ENCODE peak calls at places on chromosomes 16 and 17, in five cellular contexts. Z is left ventricle myocardium inferior, I is ovary, P is endothelial cell of umbilical vein, W is GM12878. G is an unnamed sample.
A peak's percentile ranks its signal among the peaks of the same experiment; 100 is the strongest.

GRCh38 chr16:67871256-67871655 is 1.6 kb upstream of the EDC4 start:
- DNase-seq in W (no peak), P (no peak), I (no peak), Z (no peak), G (no peak)

GRCh38 chr17:64190468-64190867 is 60.5 kb upstream of the ERN1 start:
- DNase-seq in Z (no peak), I (no peak), P (no peak), W (no peak), G (no peak)

GRCh38 chr16:69469807-69470561 is 45.6 kb downstream of the CYB5B start:
- DNase-seq in I (no peak), P (peak; percentile 43), Z (no peak), W (peak; percentile 90), G (no peak)

GRCh38 chr16:526181-527014 is 1.1 kb upstream of the CAPN15 start:
- DNase-seq in P (no peak), W (no peak), I (peak; percentile 73), Z (peak; percentile 56), G (peak; percentile 61)

GRCh38 chr17:73489991-73490390 is 154.3 kb downstream of the SDK2 start:
- DNase-seq in I (no peak), Z (no peak), W (no peak), P (no peak), G (no peak)

GRCh38 chr17:63689479-63689878 is 10.4 kb downstream of the LIMD2 start:
- DNase-seq in P (no peak), Z (no peak), W (no peak), I (no peak), G (no peak)

GRCh38 chr17:19766421-19767270 is 18.5 kb upstream of the ALDH3A1 start:
- DNase-seq in Z (peak; percentile 78), I (peak; percentile 87), W (no peak), P (peak; percentile 69), G (peak; percentile 77)

GRCh38 chr16:27267037-27267677 is 1.4 kb downstream of the NSMCE1 start:
- DNase-seq in Z (no peak), W (peak; percentile 61), P (no peak), I (no peak), G (no peak)

GRCh38 chr16:51268237-51268636 is 117.2 kb upstream of the SALL1 start:
- DNase-seq in I (no peak), Z (no peak), P (no peak), W (no peak), G (no peak)

GRCh38 chr16:55265926-55266325 is 58.1 kb upstream of the IRX6 start:
- DNase-seq in P (no peak), I (no peak), Z (no peak), W (no peak), G (no peak)

GRCh38 chr17:80287038-80287437 is 26.4 kb downstream of the RNF213 start:
- DNase-seq in W (no peak), Z (no peak), I (no peak), P (no peak), G (no peak)

GRCh38 chr17:29667969-29668368 is 45.3 kb upstream of the CORO6 start:
- DNase-seq in I (no peak), Z (no peak), P (no peak), W (no peak), G (no peak)

GRCh38 chr16:17080105-17080504 is 390.7 kb downstream of the XYLT1 start:
- DNase-seq in Z (no peak), P (no peak), I (no peak), W (no peak), G (no peak)

GRCh38 chr17:50909765-50910661 is 43.9 kb upstream of the TOB1 start:
- DNase-seq in I (no peak), W (no peak), P (no peak), Z (no peak), G (peak; percentile 42)

GRCh38 chr17:49730078-49730786 is 22.5 kb upstream of the SLC35B1 start:
- DNase-seq in Z (peak; percentile 87), I (peak; percentile 89), P (peak; percentile 64), W (no peak), G (peak; percentile 76)

GRCh38 chr17:77271421-77271820 is 130.7 kb downstream of the SEC14L1 start:
- DNase-seq in Z (no peak), I (no peak), P (no peak), W (no peak), G (no peak)

GRCh38 chr17:8420041-8420934 is 15.4 kb upstream of the NDEL1 start:
- DNase-seq in I (peak; percentile 35), W (no peak), Z (peak; percentile 47), P (peak; percentile 98), G (no peak)

GRCh38 chr16:72939247-72939646 is 108.7 kb downstream of the ZFHX3 start:
- DNase-seq in W (no peak), Z (peak; percentile 41), I (peak; percentile 27), P (no peak), G (no peak)

GRCh38 chr17:10226930-10227695 is 28.7 kb upstream of the GAS7 start:
- DNase-seq in W (no peak), P (no peak), I (no peak), Z (peak; percentile 58), G (peak; percentile 81)

GRCh38 chr16:1158456-1159324 is 5.8 kb downstream of the CACNA1H start:
- DNase-seq in W (no peak), I (peak; percentile 92), P (no peak), Z (peak; percentile 78), G (no peak)

GRCh38 chr17:6126768-6127167 is 56.6 kb downstream of the WSCD1 start:
- DNase-seq in W (no peak), P (no peak), I (no peak), Z (no peak), G (no peak)

GRCh38 chr16:77299395-77299794 is 100.2 kb downstream of the SYCE1L start:
- DNase-seq in Z (no peak), P (peak; percentile 35), W (peak; percentile 17), I (no peak), G (no peak)

GRCh38 chr16:1980026-1980769 is 1.1 kb downstream of the NOXO1 start:
- DNase-seq in W (no peak), P (no peak), Z (no peak), I (no peak), G (no peak)

GRCh38 chr16:27759301-27759871 is 209.4 kb downstream of the KATNIP start:
- DNase-seq in W (no peak), P (peak; percentile 58), Z (no peak), I (no peak), G (no peak)

GRCh38 chr17:76716146-76716833 is 5.5 kb upstream of the MXRA7 start:
- DNase-seq in Z (peak; percentile 42), I (no peak), W (no peak), P (no peak), G (peak; percentile 61)

GRCh38 chr17:30290696-30291570 is 811 bp downstream of the BLMH start:
- DNase-seq in I (peak; percentile 52), P (peak; percentile 57), W (no peak), Z (peak; percentile 29), G (peak; percentile 75)

GRCh38 chr17:69525920-69526841 is 111.7 kb downstream of the MAP2K6 start:
- DNase-seq in P (peak; percentile 82), Z (peak; percentile 18), W (no peak), I (no peak), G (peak; percentile 54)

GRCh38 chr16:11355862-11356261 is 10.6 kb downstream of the RMI2 start:
- DNase-seq in P (no peak), W (no peak), Z (no peak), I (no peak), G (no peak)

GRCh38 chr16:58462089-58462488 is 37.9 kb upstream of the NDRG4 start:
- DNase-seq in Z (no peak), W (no peak), P (no peak), I (no peak), G (no peak)

GRCh38 chr17:19978206-19978802 is 676 bp upstream of the AKAP10 start:
- DNase-seq in Z (no peak), I (no peak), P (no peak), W (peak; percentile 13), G (no peak)

GRCh38 chr17:40069751-40070643 is 7.2 kb downstream of the THRA start:
- DNase-seq in P (peak; percentile 53), W (no peak), I (peak; percentile 71), Z (no peak), G (peak; percentile 53)

GRCh38 chr16:89925596-89926079 is 2.5 kb downstream of the TUBB3 start:
- DNase-seq in P (no peak), Z (no peak), W (no peak), I (no peak), G (no peak)

GRCh38 chr17:83056583-83057396 is 22.6 kb upstream of the METRNL start:
- DNase-seq in Z (no peak), W (no peak), P (no peak), I (peak; percentile 14), G (no peak)

GRCh38 chr16:30741461-30741914 is 6.7 kb upstream of the PHKG2 start:
- DNase-seq in Z (no peak), I (no peak), P (peak; percentile 83), W (no peak), G (no peak)

GRCh38 chr17:43998552-43998951 is 5.9 kb upstream of the NAGS start:
- DNase-seq in P (no peak), Z (no peak), W (no peak), I (no peak), G (no peak)

DNA sequence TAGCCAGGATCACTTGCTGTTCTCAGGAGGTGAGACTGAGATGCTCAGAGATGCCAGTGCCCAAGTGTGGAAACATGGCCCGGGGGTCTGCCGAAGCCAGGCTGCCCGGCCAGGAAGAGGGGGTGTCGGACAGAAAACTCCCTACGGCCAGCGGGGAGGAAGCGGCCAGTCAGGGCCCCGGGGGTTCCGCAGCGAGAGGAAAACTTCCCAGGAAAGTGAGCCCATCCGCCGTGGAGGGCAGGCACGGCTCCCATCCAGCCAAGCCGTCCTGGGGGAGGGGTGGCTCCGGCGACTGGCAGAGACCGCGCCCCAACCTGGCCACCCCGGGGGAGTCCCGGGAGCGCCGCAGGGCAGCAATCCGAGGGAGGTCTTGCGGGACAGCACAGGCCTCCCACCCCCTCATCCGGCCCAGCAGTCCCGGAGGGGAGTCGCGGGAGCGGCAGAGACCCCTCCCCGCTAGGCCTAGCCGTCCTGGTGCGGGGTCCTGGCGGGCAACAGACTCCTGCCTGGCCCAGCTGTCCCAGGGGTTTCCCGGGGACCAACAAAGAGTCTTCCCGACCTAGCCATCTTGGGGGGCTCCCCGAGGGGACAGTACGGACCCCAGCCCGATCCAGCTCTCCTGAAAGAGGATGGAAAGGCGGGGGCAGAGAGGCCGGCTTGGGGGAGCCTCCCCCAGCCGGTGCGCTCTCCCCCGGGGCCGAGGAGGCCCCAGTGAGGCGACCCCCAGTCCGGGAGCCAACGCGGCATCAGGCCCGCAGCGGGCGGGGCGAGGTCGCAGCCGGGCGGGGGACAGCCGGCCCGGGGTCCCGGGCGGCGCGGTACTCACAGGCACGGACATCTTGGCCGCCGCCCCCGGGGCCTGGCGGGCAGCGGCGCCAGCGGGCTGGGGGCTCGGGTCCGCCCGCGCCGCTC is 13.8 kb upstream of the BCAR1 start:
- DNase-seq in Z (no peak), P (no peak), W (no peak), I (peak; percentile 72), G (no peak)
- H3K27ac ChIP-seq in Z (peak overlapping the region; percentile 98), P (peak overlapping the region; percentile 93), W (peak overlapping the region; percentile 55), I (peak overlapping the region; percentile 78), G (peak overlapping the region; percentile 93)

GRCh38 chr16:35881654-35882053 is 2422.2 kb downstream of the TP53TG3F start:
- DNase-seq in P (no peak), I (no peak), Z (no peak), W (no peak), G (no peak)
- H3K9me3 ChIP-seq in P (peaks cover 4% of the 10 kb centered on the region), I (no peaks in the 10 kb centered on the region), Z (peaks cover 3% of the 10 kb centered on the region), W (no peaks in the 10 kb centered on the region), G (no peaks in the 10 kb centered on the region)

GRCh38 chr16:9107025-9107970 is 15.9 kb downstream of the HAPSTR1 start:
- DNase-seq in I (no peak), W (no peak), Z (no peak), P (no peak), G (no peak)
- H3K4me3 ChIP-seq in I (no peak overlapping the region), W (no peak overlapping the region), Z (no peak overlapping the region), P (no peak overlapping the region), G (no peak overlapping the region)

GRCh38 chr16:84594725-84595038 is 23.2 kb downstream of the COTL1 start:
- DNase-seq in W (no peak), P (no peak), Z (no peak), I (no peak), G (no peak)
- H3K27ac ChIP-seq in W (peak overlapping the region; percentile 97), P (no peak overlapping the region), Z (no peak overlapping the region), I (no peak overlapping the region), G (no peak overlapping the region)

G was measured in testis.